ENCODE peak calls at places on chromosomes 7 and 10, in five cellular contexts. I, D, X, R and A are unnamed samples.

GRCh38 chr10:6037422-6037821 is 24.7 kb downstream of the IL2RA start:
- DNase-seq in I (no peak), D (no peak), X (no peak), R (no peak), A (no peak)

GRCh38 chr7:31767686-31768358 is 80.8 kb downstream of the PPP1R17 start:
- DNase-seq in I (no peak), D (no peak), X (no peak), R (no peak), A (no peak)

GRCh38 chr10:21297525-21298383 is 227.7 kb downstream of the SKIDA1 start:
- DNase-seq in I (no peak), D (no peak), X (no peak), R (no peak), A (peak; percentile 4)

GRCh38 chr10:12041766-12042408 is 722 bp downstream of the UPF2 start:
- DNase-seq in I (peak; percentile 23), D (peak; percentile 84), X (no peak), R (no peak), A (peak; percentile 44)

GRCh38 chr10:12201543-12201942 is 5.6 kb downstream of the CDC123 start:
- DNase-seq in I (no peak), D (no peak), X (no peak), R (no peak), A (no peak)

GRCh38 chr10:89078729-89079672 is 88.4 kb downstream of the FAS start:
- DNase-seq in I (no peak), D (no peak), X (no peak), R (no peak), A (no peak)

GRCh38 chr7:24169077-24169624 is 114.8 kb upstream of the NPY start:
- DNase-seq in I (no peak), D (no peak), X (no peak), R (no peak), A (peak; percentile 16)

GRCh38 chr10:104306897-104307296 is 31.4 kb downstream of the ITPRIP start:
- DNase-seq in I (no peak), D (no peak), X (no peak), R (no peak), A (no peak)

GRCh38 chr7:128176696-128177095 is 64.4 kb upstream of the LEP start:
- DNase-seq in I (no peak), D (no peak), X (no peak), R (no peak), A (no peak)

GRCh38 chr10:110421512-110422138 is 76.1 kb upstream of the DUSP5 start:
- DNase-seq in I (no peak), D (peak; percentile 54), X (no peak), R (no peak), A (no peak)

GRCh38 chr10:128263891-128264688 is 137.9 kb upstream of the MKI67 start:
- DNase-seq in I (peak; percentile 47), D (peak; percentile 81), X (peak; percentile 11), R (no peak), A (peak; percentile 66)

GRCh38 chr7:31873816-31874597 is 187.0 kb downstream of the PPP1R17 start:
- DNase-seq in I (no peak), D (no peak), X (no peak), R (no peak), A (no peak)

GRCh38 chr7:14892961-14893360 is 9.6 kb downstream of the DGKB start:
- DNase-seq in I (no peak), D (no peak), X (no peak), R (no peak), A (no peak)

GRCh38 chr10:58781873-58782488 is 269.3 kb downstream of the BICC1 start:
- DNase-seq in I (peak; percentile 30), D (peak; percentile 73), X (peak; percentile 21), R (peak; percentile 31), A (peak; percentile 44)

GRCh38 chr7:380724-381210 is 90.8 kb downstream of the FOXL3 start:
- DNase-seq in I (no peak), D (no peak), X (no peak), R (no peak), A (no peak)

GRCh38 chr10:46526682-46527038 is 29.8 kb downstream of the GPRIN2 start:
- DNase-seq in I (no peak), D (peak; percentile 46), X (no peak), R (peak; percentile 60), A (no peak)